ENCODE peak calls at places on chromosomes 3 and 15, in six cellular contexts. O is IMR-90, Z is H9, P is trophoblast cell, N is H1, X is neuronal stem cell. A is an unnamed sample.
A peak's percentile ranks its signal among the peaks of the same experiment; 100 is the strongest.

GRCh38 chr15:84844964-84845363 is 27.8 kb downstream of the ALPK3 start:
- DNase-seq in O (no peak), Z (no peak), P (no peak), N (no peak), X (no peak), A (peak; percentile 30)

GRCh38 chr3:63662011-63662410 is 9.5 kb downstream of the SNTN start:
- DNase-seq in O (no peak), Z (no peak), P (no peak), N (no peak), X (no peak), A (no peak)

GRCh38 chr3:149487598-149488197 is 13.2 kb downstream of the TM4SF4 start:
- DNase-seq in O (no peak), Z (peak; percentile 70), P (peak; percentile 26), N (no peak), X (no peak), A (no peak)

GRCh38 chr3:162390891-162391290 is 894.3 kb downstream of the OTOL1 start:
- DNase-seq in O (peak; percentile 85), Z (no peak), P (peak; percentile 5), N (no peak), X (no peak), A (peak; percentile 46)

GRCh38 chr3:12878026-12878636 is 36.8 kb upstream of the RPL32 start:
- DNase-seq in O (no peak), Z (no peak), P (no peak), N (no peak), X (no peak), A (no peak)

GRCh38 chr3:197417896-197418618 is 119.6 kb upstream of the DLG1 start:
- DNase-seq in O (no peak), Z (no peak), P (no peak), N (peak; percentile 9), X (peak; percentile 31), A (no peak)

GRCh38 chr3:98906230-98906629 is 4.7 kb upstream of the DCBLD2 start:
- DNase-seq in O (peak; percentile 90), Z (no peak), P (no peak), N (no peak), X (no peak), A (peak; percentile 30)

GRCh38 chr15:78358114-78358513 is 18.0 kb downstream of the CRABP1 start:
- DNase-seq in O (no peak), Z (peak; percentile 61), P (no peak), N (no peak), X (peak; percentile 73), A (no peak)

GRCh38 chr15:58330468-58330793 is 101.4 kb upstream of the LIPC start:
- DNase-seq in O (no peak), Z (no peak), P (no peak), N (no peak), X (no peak), A (no peak)
- H2BK120ac ChIP-seq in O (peak overlapping the region; percentile 96), Z (no peak overlapping the region), P (peak overlapping the region; percentile 48), N (no peak overlapping the region), X (no peak overlapping the region), A (peak overlapping the region; percentile 98)

DNA sequence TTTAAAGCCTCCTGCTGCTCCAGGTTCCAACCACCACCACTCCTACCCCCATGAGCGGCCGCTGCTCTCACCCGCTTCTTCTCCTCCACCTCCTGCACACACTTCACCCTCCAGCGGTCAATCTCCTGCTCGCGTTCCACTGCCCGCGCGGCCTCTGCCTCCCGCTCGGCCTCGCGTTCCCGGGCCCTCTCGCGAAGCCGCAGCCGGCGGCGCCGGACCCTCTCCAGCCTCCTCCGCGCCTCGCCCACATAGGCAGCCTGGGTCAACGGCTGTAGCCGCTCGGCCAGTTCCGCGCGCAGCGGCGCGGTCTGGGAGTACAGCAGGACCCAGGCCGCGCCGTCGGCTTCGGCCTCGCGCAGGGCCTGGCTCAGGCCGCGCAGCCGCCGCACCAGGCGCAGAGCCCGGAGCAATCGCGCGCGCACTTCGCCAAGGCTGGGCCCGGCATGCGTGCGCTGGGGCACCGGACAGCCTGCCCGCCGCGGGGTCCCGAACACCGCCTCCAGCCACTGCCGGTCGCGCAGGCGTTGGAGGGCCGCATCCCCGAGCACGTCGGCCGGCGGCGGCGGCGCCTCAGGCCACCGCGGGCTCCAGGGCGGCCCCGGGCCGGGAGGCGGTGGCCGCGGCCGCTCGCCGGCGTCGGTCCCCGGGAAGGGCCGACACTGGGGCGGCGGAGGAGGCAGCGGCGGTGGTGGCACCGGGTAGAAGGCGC is 613 bp downstream of the PDCD7 start:
- DNase-seq in O (peak; percentile 47), Z (peak; percentile 53), P (peak; percentile 52), N (no peak), X (peak; percentile 35), A (peak; percentile 75)
- H3K4ac ChIP-seq in O (peak overlapping the region; percentile 3), Z (no peak overlapping the region), P (no peak overlapping the region), N (no peak overlapping the region), X (no peak overlapping the region), A (peak overlapping the region; percentile 95)

DNA sequence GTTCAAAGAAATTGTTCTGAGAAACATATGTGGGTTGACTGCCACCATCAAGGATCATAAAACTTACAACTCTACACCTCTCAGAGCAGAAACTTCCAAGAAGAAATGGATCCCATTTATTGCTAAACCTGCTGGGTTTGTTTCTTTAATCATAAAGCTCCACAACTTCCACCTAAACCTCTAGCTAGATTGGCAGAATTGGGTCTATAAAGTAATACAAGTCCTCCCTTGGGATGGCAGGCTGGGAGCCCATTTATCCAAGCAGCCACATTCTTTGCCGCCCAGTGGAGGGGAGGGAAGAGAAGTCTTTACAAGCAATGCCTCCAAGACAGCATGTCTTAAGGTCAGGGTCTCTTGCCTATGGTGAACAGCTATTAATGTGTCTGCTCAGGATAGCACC is 40.5 kb upstream of the CMTM8 start:
- DNase-seq in O (no peak), Z (no peak), P (no peak), N (no peak), X (no peak), A (no peak)
- H4K91ac ChIP-seq in O (no peak overlapping the region), Z (no peak overlapping the region), P (no peak overlapping the region), N (no peak overlapping the region), X (no peak overlapping the region), A (no peak overlapping the region)

GRCh38 chr3:131704084-131704483 is 201.3 kb upstream of the MRPL3 start:
- DNase-seq in O (no peak), Z (no peak), P (no peak), N (no peak), X (no peak), A (no peak)
- H2BK120ac ChIP-seq in O (no peak overlapping the region), Z (no peak overlapping the region), P (no peak overlapping the region), N (no peak overlapping the region), X (no peak overlapping the region), A (no peak overlapping the region)

GRCh38 chr15:49052662-49053061 is 6.4 kb upstream of the SECISBP2L start:
- DNase-seq in O (no peak), Z (no peak), P (no peak), N (no peak), X (no peak), A (no peak)
- H3K4ac ChIP-seq in O (no peak overlapping the region), Z (no peak overlapping the region), P (no peak overlapping the region), N (no peak overlapping the region), X (no peak overlapping the region), A (no peak overlapping the region)